ENCODE peak calls at places on chromosomes 3 and 15, in seven cellular contexts. One of them, this sample, is unnamed.

GRCh38 chr15:42077680-42078079 is 16.7 kb downstream of the PLA2G4D start:
- DNase-seq in mesenchymal stem cell: no peak
- DNase-seq in IMR-90: no peak
- DNase-seq in trophoblast cell: no peak
- DNase-seq in H9: no peak
- DNase-seq in H1: no peak
- DNase-seq in mesendoderm: peak
- DNase-seq in this sample: no peak

GRCh38 chr3:160196511-160197104 is 28.6 kb upstream of the C3orf80 start:
- DNase-seq in IMR-90: no peak
- DNase-seq in trophoblast cell: no peak
- DNase-seq in mesenchymal stem cell: no peak
- DNase-seq in H1: no peak
- DNase-seq in H9: no peak
- DNase-seq in mesendoderm: no peak
- DNase-seq in this sample: no peak

GRCh38 chr15:23033979-23034378 is 5.4 kb downstream of the TUBGCP5 start:
- DNase-seq in mesendoderm: no peak
- DNase-seq in IMR-90: no peak
- DNase-seq in H9: no peak
- DNase-seq in mesenchymal stem cell: no peak
- DNase-seq in H1: no peak
- DNase-seq in trophoblast cell: no peak
- DNase-seq in this sample: no peak

GRCh38 chr3:4835616-4836043 is 143.6 kb upstream of the BHLHE40 start:
- DNase-seq in IMR-90: no peak
- DNase-seq in trophoblast cell: no peak
- DNase-seq in mesendoderm: no peak
- DNase-seq in H9: no peak
- DNase-seq in H1: no peak
- DNase-seq in mesenchymal stem cell: no peak
- DNase-seq in this sample: no peak

GRCh38 chr3:59052803-59053411 is 3.1 kb upstream of the CFAP20DC start:
- DNase-seq in mesenchymal stem cell: peak
- DNase-seq in trophoblast cell: no peak
- DNase-seq in IMR-90: peak
- DNase-seq in mesendoderm: peak
- DNase-seq in H1: no peak
- DNase-seq in H9: peak
- DNase-seq in this sample: no peak

GRCh38 chr15:78065284-78065872 is 12.1 kb downstream of the TBC1D2B start:
- DNase-seq in H1: no peak
- DNase-seq in IMR-90: peak
- DNase-seq in mesendoderm: peak
- DNase-seq in mesenchymal stem cell: peak
- DNase-seq in H9: no peak
- DNase-seq in trophoblast cell: peak
- DNase-seq in this sample: no peak

GRCh38 chr3:116667791-116668190 is 41.8 kb upstream of the TUSC7 start:
- DNase-seq in H1: no peak
- DNase-seq in trophoblast cell: no peak
- DNase-seq in mesendoderm: no peak
- DNase-seq in mesenchymal stem cell: no peak
- DNase-seq in IMR-90: no peak
- DNase-seq in H9: no peak
- DNase-seq in this sample: no peak

GRCh38 chr3:183306798-183307671 is 54.0 kb downstream of the B3GNT5 start:
- DNase-seq in H1: no peak
- DNase-seq in IMR-90: peak
- DNase-seq in H9: no peak
- DNase-seq in mesendoderm: peak
- DNase-seq in trophoblast cell: no peak
- DNase-seq in mesenchymal stem cell: peak
- DNase-seq in this sample: no peak

GRCh38 chr3:45807133-45807532 is 10.8 kb upstream of the SLC6A20 start:
- DNase-seq in trophoblast cell: no peak
- DNase-seq in H1: no peak
- DNase-seq in H9: no peak
- DNase-seq in IMR-90: no peak
- DNase-seq in mesendoderm: no peak
- DNase-seq in mesenchymal stem cell: no peak
- DNase-seq in this sample: no peak

GRCh38 chr3:189862385-189863023 is 231.3 kb downstream of the TP63 start:
- DNase-seq in trophoblast cell: peak
- DNase-seq in IMR-90: peak
- DNase-seq in H9: no peak
- DNase-seq in mesenchymal stem cell: no peak
- DNase-seq in mesendoderm: no peak
- DNase-seq in H1: no peak
- DNase-seq in this sample: no peak

GRCh38 chr3:28933337-28933736 is 347.5 kb upstream of the RBMS3 start:
- DNase-seq in trophoblast cell: no peak
- DNase-seq in H1: no peak
- DNase-seq in mesenchymal stem cell: no peak
- DNase-seq in IMR-90: no peak
- DNase-seq in mesendoderm: no peak
- DNase-seq in H9: no peak
- DNase-seq in this sample: no peak

GRCh38 chr3:71581981-71582611 is 1.4 kb downstream of the FOXP1 start:
- DNase-seq in H1: peak
- DNase-seq in H9: peak
- DNase-seq in mesenchymal stem cell: peak
- DNase-seq in IMR-90: no peak
- DNase-seq in trophoblast cell: peak
- DNase-seq in mesendoderm: peak
- DNase-seq in this sample: peak

GRCh38 chr15:35098737-35099136 is 13.6 kb upstream of the NANOGP8 start:
- DNase-seq in H1: no peak
- DNase-seq in mesendoderm: no peak
- DNase-seq in IMR-90: no peak
- DNase-seq in mesenchymal stem cell: no peak
- DNase-seq in trophoblast cell: no peak
- DNase-seq in H9: no peak
- DNase-seq in this sample: no peak

GRCh38 chr15:60899322-60899966 is 329.7 kb downstream of the RORA start:
- DNase-seq in trophoblast cell: no peak
- DNase-seq in mesenchymal stem cell: no peak
- DNase-seq in IMR-90: no peak
- DNase-seq in mesendoderm: no peak
- DNase-seq in H9: no peak
- DNase-seq in H1: no peak
- DNase-seq in this sample: no peak

GRCh38 chr15:70109982-70110381 is 12.3 kb upstream of the TLE3 start:
- DNase-seq in IMR-90: no peak
- DNase-seq in H1: no peak
- DNase-seq in mesendoderm: no peak
- DNase-seq in mesenchymal stem cell: no peak
- DNase-seq in H9: no peak
- DNase-seq in trophoblast cell: no peak
- DNase-seq in this sample: no peak

GRCh38 chr3:4948395-4948794 is 30.8 kb upstream of the BHLHE40 start:
- DNase-seq in H1: no peak
- DNase-seq in trophoblast cell: no peak
- DNase-seq in mesenchymal stem cell: no peak
- DNase-seq in H9: no peak
- DNase-seq in IMR-90: peak
- DNase-seq in mesendoderm: no peak
- DNase-seq in this sample: no peak

GRCh38 chr3:109050591-109051167 is 67.3 kb downstream of the MORC1 start:
- DNase-seq in mesendoderm: peak
- DNase-seq in mesenchymal stem cell: peak
- DNase-seq in IMR-90: peak
- DNase-seq in H1: no peak
- DNase-seq in H9: no peak
- DNase-seq in trophoblast cell: peak
- DNase-seq in this sample: no peak
- H3K18ac ChIP-seq in mesendoderm: no peak
- H3K18ac ChIP-seq in mesenchymal stem cell: no peak
- H3K18ac ChIP-seq in IMR-90: no peak
- H3K18ac ChIP-seq in H1: no peak
- H3K18ac ChIP-seq in H9: no peak
- H3K18ac ChIP-seq in trophoblast cell: no peak
- H3K18ac ChIP-seq in this sample: no peak

GRCh38 chr15:45169608-45170480 is 17.9 kb downstream of the SHF start:
- DNase-seq in mesenchymal stem cell: no peak
- DNase-seq in H1: no peak
- DNase-seq in H9: peak
- DNase-seq in IMR-90: no peak
- DNase-seq in trophoblast cell: no peak
- DNase-seq in mesendoderm: no peak
- DNase-seq in this sample: no peak

GRCh38 chr15:45168286-45168685 is 19.5 kb downstream of the SHF start:
- DNase-seq in mesendoderm: no peak
- DNase-seq in trophoblast cell: no peak
- DNase-seq in IMR-90: no peak
- DNase-seq in mesenchymal stem cell: no peak
- DNase-seq in H1: no peak
- DNase-seq in H9: no peak
- DNase-seq in this sample: no peak

GRCh38 chr15:45166792-45167630 is 20.8 kb downstream of the SHF start:
- DNase-seq in H1: peak
- DNase-seq in trophoblast cell: peak
- DNase-seq in H9: peak
- DNase-seq in mesenchymal stem cell: peak
- DNase-seq in IMR-90: peak
- DNase-seq in mesendoderm: peak
- DNase-seq in this sample: peak

GRCh38 chr15:45168751-45169551 is 18.8 kb downstream of the SHF start:
- DNase-seq in mesenchymal stem cell: no peak
- DNase-seq in H1: no peak
- DNase-seq in H9: no peak
- DNase-seq in IMR-90: no peak
- DNase-seq in trophoblast cell: no peak
- DNase-seq in mesendoderm: no peak
- DNase-seq in this sample: no peak

DNA sequence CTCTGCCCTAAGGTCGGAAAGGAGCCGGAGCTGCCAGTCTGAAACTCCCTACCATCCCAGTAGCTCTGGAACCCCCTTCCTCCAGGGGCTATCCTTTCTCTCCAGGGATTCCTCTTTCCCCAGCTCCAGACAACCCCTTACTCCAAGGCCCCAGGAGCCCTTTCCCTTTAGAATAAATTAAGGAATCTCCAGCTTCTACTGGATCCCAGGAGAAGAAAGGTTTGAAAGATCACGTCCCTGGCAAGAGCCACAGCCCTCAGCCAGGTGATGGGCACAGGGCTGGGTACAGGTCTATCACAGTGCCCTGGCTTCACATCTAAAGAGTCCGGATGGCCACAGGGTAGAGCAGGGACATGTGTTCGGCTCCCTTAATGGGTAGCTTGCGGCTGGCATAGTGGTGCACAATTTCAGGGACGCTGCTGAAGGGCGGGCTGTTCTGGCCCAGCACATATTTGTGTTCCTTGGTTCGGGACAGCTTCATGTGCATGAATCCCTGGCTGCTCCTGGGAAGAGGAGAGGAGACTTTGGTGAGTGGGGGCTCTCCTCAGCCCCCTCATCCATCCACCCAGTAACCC is 20.0 kb downstream of the SHF start:
- DNase-seq in H1: no peak
- DNase-seq in H9: no peak
- DNase-seq in IMR-90: no peak
- DNase-seq in mesendoderm: no peak
- DNase-seq in trophoblast cell: no peak
- DNase-seq in mesenchymal stem cell: no peak
- DNase-seq in this sample: no peak
- H3K18ac ChIP-seq in H1: no peak
- H3K18ac ChIP-seq in H9: no peak
- H3K18ac ChIP-seq in IMR-90: no peak
- H3K18ac ChIP-seq in mesendoderm: peak
- H3K18ac ChIP-seq in trophoblast cell: no peak
- H3K18ac ChIP-seq in mesenchymal stem cell: no peak
- H3K18ac ChIP-seq in this sample: peak

DNA sequence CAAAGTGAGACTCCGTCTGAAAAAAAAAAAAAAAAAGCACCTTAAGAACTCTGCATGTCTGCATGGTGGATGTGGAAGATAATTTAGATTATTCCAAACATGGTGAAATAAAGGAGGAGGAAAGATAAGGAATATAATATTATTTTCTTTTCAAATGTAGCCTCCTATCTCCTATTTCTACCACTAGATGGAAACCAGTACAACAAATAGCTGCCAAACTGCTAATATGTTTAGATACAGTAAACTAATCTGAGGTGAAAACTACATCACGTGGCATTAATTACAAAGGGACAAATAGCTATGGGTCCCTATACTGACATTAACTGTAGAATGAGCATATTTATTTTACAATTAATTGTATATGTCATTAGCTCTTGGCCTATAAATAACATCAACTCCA is 197.8 kb downstream of the TBC1D5 start:
- DNase-seq in IMR-90: peak
- DNase-seq in mesendoderm: no peak
- DNase-seq in H1: no peak
- DNase-seq in mesenchymal stem cell: peak
- DNase-seq in trophoblast cell: no peak
- DNase-seq in H9: no peak
- DNase-seq in this sample: no peak
- H3K18ac ChIP-seq in IMR-90: no peak
- H3K18ac ChIP-seq in mesendoderm: peak
- H3K18ac ChIP-seq in H1: no peak
- H3K18ac ChIP-seq in mesenchymal stem cell: no peak
- H3K18ac ChIP-seq in trophoblast cell: no peak
- H3K18ac ChIP-seq in H9: no peak
- H3K18ac ChIP-seq in this sample: no peak

GRCh38 chr3:135141092-135141491 is 346.0 kb downstream of the EPHB1 start:
- DNase-seq in mesendoderm: no peak
- DNase-seq in trophoblast cell: no peak
- DNase-seq in IMR-90: no peak
- DNase-seq in H9: no peak
- DNase-seq in H1: no peak
- DNase-seq in mesenchymal stem cell: no peak
- DNase-seq in this sample: no peak

GRCh38 chr3:135140543-135140942 is 345.5 kb downstream of the EPHB1 start:
- DNase-seq in H9: no peak
- DNase-seq in mesenchymal stem cell: no peak
- DNase-seq in trophoblast cell: no peak
- DNase-seq in mesendoderm: no peak
- DNase-seq in IMR-90: no peak
- DNase-seq in H1: no peak
- DNase-seq in this sample: no peak

GRCh38 chr3:135142530-135142929 is 347.5 kb downstream of the EPHB1 start:
- DNase-seq in H9: no peak
- DNase-seq in IMR-90: no peak
- DNase-seq in trophoblast cell: no peak
- DNase-seq in H1: no peak
- DNase-seq in mesendoderm: no peak
- DNase-seq in mesenchymal stem cell: no peak
- DNase-seq in this sample: no peak

GRCh38 chr3:135145581-135145980 is 350.5 kb downstream of the EPHB1 start:
- DNase-seq in mesenchymal stem cell: no peak
- DNase-seq in mesendoderm: no peak
- DNase-seq in H9: no peak
- DNase-seq in trophoblast cell: no peak
- DNase-seq in H1: no peak
- DNase-seq in IMR-90: no peak
- DNase-seq in this sample: no peak

DNA sequence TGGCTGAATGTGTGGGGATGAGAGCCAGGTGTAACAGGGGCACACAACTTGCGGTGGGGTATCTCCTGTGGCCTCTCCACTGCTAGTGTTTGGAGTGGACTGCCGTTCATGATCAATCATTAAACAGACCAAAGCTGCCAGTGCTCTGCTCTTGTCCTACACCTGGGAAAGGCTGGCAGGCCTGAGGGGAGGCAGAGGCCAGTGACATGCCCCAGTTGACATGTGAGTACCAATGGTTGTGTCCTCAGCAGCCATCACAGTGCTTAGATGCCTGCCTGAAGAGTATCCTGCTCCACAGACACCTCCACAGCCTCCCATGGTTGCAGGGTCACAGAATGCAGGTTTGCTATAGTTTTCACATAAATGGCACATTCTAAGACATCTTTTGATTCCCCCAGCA is 348.4 kb downstream of the EPHB1 start:
- DNase-seq in mesendoderm: no peak
- DNase-seq in IMR-90: no peak
- DNase-seq in trophoblast cell: no peak
- DNase-seq in H1: no peak
- DNase-seq in mesenchymal stem cell: no peak
- DNase-seq in H9: no peak
- DNase-seq in this sample: no peak
- H3K18ac ChIP-seq in mesendoderm: no peak
- H3K18ac ChIP-seq in IMR-90: no peak
- H3K18ac ChIP-seq in trophoblast cell: no peak
- H3K18ac ChIP-seq in H1: no peak
- H3K18ac ChIP-seq in mesenchymal stem cell: no peak
- H3K18ac ChIP-seq in H9: no peak
- H3K18ac ChIP-seq in this sample: no peak

This sample was measured in neuronal stem cell.